ENCODE peak calls at places on chromosomes 4 and X, in seven cellular contexts. One of them, this sample, is unnamed.

GRCh38 chrX:43627147-43627546 is 29.0 kb upstream of the MAOA start:
- DNase-seq in HL-60: no peak
- DNase-seq in progenitor cell of endocrine pancreas: no peak
- DNase-seq in lower leg skin: no peak
- DNase-seq in heart left ventricle: no peak
- DNase-seq in GM12865: no peak
- DNase-seq in H9: no peak
- DNase-seq in this sample: no peak

GRCh38 chrX:5823861-5824260 is 404.8 kb downstream of the NLGN4X start:
- DNase-seq in HL-60: no peak
- DNase-seq in progenitor cell of endocrine pancreas: no peak
- DNase-seq in lower leg skin: no peak
- DNase-seq in heart left ventricle: no peak
- DNase-seq in GM12865: no peak
- DNase-seq in H9: no peak
- DNase-seq in this sample: no peak

GRCh38 chr4:176593943-176594342 is 198.8 kb downstream of the VEGFC start:
- DNase-seq in HL-60: no peak
- DNase-seq in progenitor cell of endocrine pancreas: no peak
- DNase-seq in lower leg skin: no peak
- DNase-seq in heart left ventricle: no peak
- DNase-seq in GM12865: no peak
- DNase-seq in H9: no peak
- DNase-seq in this sample: no peak

GRCh38 chr4:52950226-52950625 is 88.1 kb downstream of the RASL11B start:
- DNase-seq in HL-60: no peak
- DNase-seq in progenitor cell of endocrine pancreas: no peak
- DNase-seq in lower leg skin: no peak
- DNase-seq in heart left ventricle: no peak
- DNase-seq in GM12865: no peak
- DNase-seq in H9: no peak
- DNase-seq in this sample: no peak

GRCh38 chr4:10185518-10186227 is 69.1 kb upstream of the WDR1 start:
- DNase-seq in HL-60: no peak
- DNase-seq in progenitor cell of endocrine pancreas: no peak
- DNase-seq in lower leg skin: no peak
- DNase-seq in heart left ventricle: no peak
- DNase-seq in GM12865: no peak
- DNase-seq in H9: no peak
- DNase-seq in this sample: no peak

GRCh38 chrX:130994671-130995070 is 63.5 kb upstream of the ARHGAP36 start:
- DNase-seq in HL-60: peak
- DNase-seq in progenitor cell of endocrine pancreas: peak
- DNase-seq in lower leg skin: no peak
- DNase-seq in heart left ventricle: no peak
- DNase-seq in GM12865: peak
- DNase-seq in H9: no peak
- DNase-seq in this sample: no peak

GRCh38 chr4:89307446-89308160 is at the start of gene GPRIN3:
- DNase-seq in HL-60: no peak
- DNase-seq in progenitor cell of endocrine pancreas: peak
- DNase-seq in lower leg skin: no peak
- DNase-seq in heart left ventricle: peak
- DNase-seq in GM12865: no peak
- DNase-seq in H9: peak
- DNase-seq in this sample: peak

GRCh38 chr4:10055871-10056270 is 34.6 kb upstream of the SLC2A9 start:
- DNase-seq in HL-60: no peak
- DNase-seq in progenitor cell of endocrine pancreas: no peak
- DNase-seq in lower leg skin: no peak
- DNase-seq in heart left ventricle: no peak
- DNase-seq in GM12865: no peak
- DNase-seq in H9: no peak
- DNase-seq in this sample: no peak

GRCh38 chr4:87005690-87006461 is 71.1 kb downstream of the AFF1 start:
- DNase-seq in HL-60: peak
- DNase-seq in progenitor cell of endocrine pancreas: no peak
- DNase-seq in lower leg skin: no peak
- DNase-seq in heart left ventricle: no peak
- DNase-seq in GM12865: peak
- DNase-seq in H9: no peak
- DNase-seq in this sample: no peak

GRCh38 chrX:81564851-81565250 is 362.9 kb downstream of the SH3BGRL start:
- DNase-seq in HL-60: no peak
- DNase-seq in progenitor cell of endocrine pancreas: no peak
- DNase-seq in lower leg skin: no peak
- DNase-seq in heart left ventricle: no peak
- DNase-seq in GM12865: no peak
- DNase-seq in H9: no peak
- DNase-seq in this sample: no peak

GRCh38 chrX:34734383-34734782 is 77.3 kb upstream of the TMEM47 start:
- DNase-seq in HL-60: no peak
- DNase-seq in progenitor cell of endocrine pancreas: no peak
- DNase-seq in lower leg skin: no peak
- DNase-seq in heart left ventricle: no peak
- DNase-seq in GM12865: no peak
- DNase-seq in H9: no peak
- DNase-seq in this sample: no peak

GRCh38 chrX:153626863-153627674 is 19.9 kb upstream of the DUSP9 start:
- DNase-seq in HL-60: no peak
- DNase-seq in progenitor cell of endocrine pancreas: no peak
- DNase-seq in lower leg skin: no peak
- DNase-seq in heart left ventricle: no peak
- DNase-seq in GM12865: no peak
- DNase-seq in H9: no peak
- DNase-seq in this sample: no peak

GRCh38 chr4:147648656-147649055 is 31.5 kb downstream of the TMEM184C start:
- DNase-seq in HL-60: no peak
- DNase-seq in progenitor cell of endocrine pancreas: no peak
- DNase-seq in lower leg skin: no peak
- DNase-seq in heart left ventricle: no peak
- DNase-seq in GM12865: no peak
- DNase-seq in H9: no peak
- DNase-seq in this sample: no peak

GRCh38 chr4:92303621-92304027 is at the start of gene GRID2:
- DNase-seq in HL-60: no peak
- DNase-seq in progenitor cell of endocrine pancreas: peak
- DNase-seq in lower leg skin: no peak
- DNase-seq in heart left ventricle: peak
- DNase-seq in GM12865: no peak
- DNase-seq in H9: peak
- DNase-seq in this sample: no peak

GRCh38 chrX:41350976-41351569 is 17.1 kb downstream of the DDX3X start:
- DNase-seq in HL-60: no peak
- DNase-seq in progenitor cell of endocrine pancreas: no peak
- DNase-seq in lower leg skin: no peak
- DNase-seq in heart left ventricle: no peak
- DNase-seq in GM12865: no peak
- DNase-seq in H9: no peak
- DNase-seq in this sample: no peak

GRCh38 chr4:75248770-75249467 is 265.3 kb downstream of the RCHY1 start:
- DNase-seq in HL-60: no peak
- DNase-seq in progenitor cell of endocrine pancreas: no peak
- DNase-seq in lower leg skin: no peak
- DNase-seq in heart left ventricle: no peak
- DNase-seq in GM12865: no peak
- DNase-seq in H9: no peak
- DNase-seq in this sample: no peak

GRCh38 chr4:138702471-138702870 is 313.1 kb upstream of the NOCT start:
- DNase-seq in HL-60: no peak
- DNase-seq in progenitor cell of endocrine pancreas: no peak
- DNase-seq in lower leg skin: no peak
- DNase-seq in heart left ventricle: no peak
- DNase-seq in GM12865: no peak
- DNase-seq in H9: no peak
- DNase-seq in this sample: no peak

GRCh38 chrX:114065612-114066178 is 518.2 kb upstream of the HTR2C start:
- DNase-seq in HL-60: no peak
- DNase-seq in progenitor cell of endocrine pancreas: no peak
- DNase-seq in lower leg skin: no peak
- DNase-seq in heart left ventricle: no peak
- DNase-seq in GM12865: no peak
- DNase-seq in H9: no peak
- DNase-seq in this sample: no peak

GRCh38 chrX:3076416-3076991 is 35.2 kb downstream of the ARSF start:
- DNase-seq in HL-60: no peak
- DNase-seq in progenitor cell of endocrine pancreas: no peak
- DNase-seq in lower leg skin: no peak
- DNase-seq in heart left ventricle: no peak
- DNase-seq in GM12865: no peak
- DNase-seq in H9: peak
- DNase-seq in this sample: no peak

GRCh38 chr4:168264903-168265302 is 53.6 kb downstream of the DDX60 start:
- DNase-seq in HL-60: no peak
- DNase-seq in progenitor cell of endocrine pancreas: no peak
- DNase-seq in lower leg skin: no peak
- DNase-seq in heart left ventricle: no peak
- DNase-seq in GM12865: no peak
- DNase-seq in H9: no peak
- DNase-seq in this sample: no peak

GRCh38 chr4:87632469-87632868 is 17.6 kb upstream of the DMP1 start:
- DNase-seq in HL-60: no peak
- DNase-seq in progenitor cell of endocrine pancreas: no peak
- DNase-seq in lower leg skin: no peak
- DNase-seq in heart left ventricle: no peak
- DNase-seq in GM12865: no peak
- DNase-seq in H9: no peak
- DNase-seq in this sample: no peak

GRCh38 chr4:186851291-186852077 is 127.8 kb upstream of the FAT1 start:
- DNase-seq in HL-60: no peak
- DNase-seq in progenitor cell of endocrine pancreas: no peak
- DNase-seq in lower leg skin: no peak
- DNase-seq in heart left ventricle: no peak
- DNase-seq in GM12865: no peak
- DNase-seq in H9: no peak
- DNase-seq in this sample: no peak

GRCh38 chrX:146363919-146364318 is 445.7 kb upstream of the CXorf51B start:
- DNase-seq in HL-60: no peak
- DNase-seq in progenitor cell of endocrine pancreas: no peak
- DNase-seq in lower leg skin: no peak
- DNase-seq in heart left ventricle: no peak
- DNase-seq in GM12865: no peak
- DNase-seq in H9: no peak
- DNase-seq in this sample: no peak

DNA sequence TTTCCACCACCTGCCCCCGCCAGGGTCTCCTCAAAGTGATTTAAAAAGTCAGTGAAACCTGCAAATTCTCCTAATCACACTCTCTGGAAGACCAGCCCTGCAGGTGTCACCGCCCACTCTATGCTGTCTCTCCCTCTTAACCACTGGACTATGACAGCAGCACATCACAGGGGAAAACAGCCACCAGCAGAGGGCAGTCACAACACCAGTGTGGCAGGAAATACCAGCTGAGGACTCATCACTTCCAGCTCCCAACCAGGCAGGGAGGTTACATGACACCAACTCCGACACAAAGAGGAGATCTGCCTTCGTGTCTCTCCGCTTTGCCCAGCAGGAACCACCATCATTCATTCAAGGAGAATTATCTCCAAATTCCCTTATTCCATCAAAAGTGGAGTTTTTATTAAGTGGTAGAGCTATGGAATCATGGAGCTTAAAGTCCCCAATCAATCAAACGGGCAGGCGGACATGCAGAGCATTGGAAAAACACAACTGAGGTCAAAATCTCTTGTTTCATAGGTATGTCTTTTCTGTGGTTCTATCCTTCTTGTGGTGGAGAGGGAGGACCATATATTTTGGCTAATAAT is 91.3 kb downstream of the NSUN7 start:
- DNase-seq in HL-60: peak
- DNase-seq in progenitor cell of endocrine pancreas: peak
- DNase-seq in lower leg skin: peak
- DNase-seq in heart left ventricle: peak
- DNase-seq in GM12865: peak
- DNase-seq in H9: peak
- DNase-seq in this sample: peak
- TF ChIP-seq CTCF in HL-60: peak
- TF ChIP-seq CTCF in progenitor cell of endocrine pancreas: peak
- TF ChIP-seq CTCF in lower leg skin: no peak
- TF ChIP-seq CTCF in heart left ventricle: peak
- TF ChIP-seq CTCF in GM12865: peak
- TF ChIP-seq CTCF in H9: peak
- TF ChIP-seq CTCF in this sample: peak

GRCh38 chr4:24727390-24727789 is 68.0 kb upstream of the SOD3 start:
- DNase-seq in HL-60: no peak
- DNase-seq in progenitor cell of endocrine pancreas: no peak
- DNase-seq in lower leg skin: no peak
- DNase-seq in heart left ventricle: no peak
- DNase-seq in GM12865: no peak
- DNase-seq in H9: no peak
- DNase-seq in this sample: no peak

GRCh38 chr4:24720979-24721378 is 74.4 kb upstream of the SOD3 start:
- DNase-seq in HL-60: no peak
- DNase-seq in progenitor cell of endocrine pancreas: no peak
- DNase-seq in lower leg skin: no peak
- DNase-seq in heart left ventricle: no peak
- DNase-seq in GM12865: no peak
- DNase-seq in H9: no peak
- DNase-seq in this sample: no peak

GRCh38 chr4:24719615-24720014 is 75.8 kb upstream of the SOD3 start:
- DNase-seq in HL-60: no peak
- DNase-seq in progenitor cell of endocrine pancreas: no peak
- DNase-seq in lower leg skin: no peak
- DNase-seq in heart left ventricle: no peak
- DNase-seq in GM12865: no peak
- DNase-seq in H9: no peak
- DNase-seq in this sample: no peak

GRCh38 chr4:24722026-24722568 is 73.3 kb upstream of the SOD3 start:
- DNase-seq in HL-60: no peak
- DNase-seq in progenitor cell of endocrine pancreas: no peak
- DNase-seq in lower leg skin: no peak
- DNase-seq in heart left ventricle: no peak
- DNase-seq in GM12865: peak
- DNase-seq in H9: no peak
- DNase-seq in this sample: no peak
- TF ChIP-seq CTCF in HL-60: no peak
- TF ChIP-seq CTCF in progenitor cell of endocrine pancreas: no peak
- TF ChIP-seq CTCF in lower leg skin: no peak
- TF ChIP-seq CTCF in heart left ventricle: no peak
- TF ChIP-seq CTCF in GM12865: no peak
- TF ChIP-seq CTCF in H9: no peak
- TF ChIP-seq CTCF in this sample: no peak

GRCh38 chr4:16508968-16509367 is 282.7 kb upstream of the TAPT1 start:
- DNase-seq in HL-60: no peak
- DNase-seq in progenitor cell of endocrine pancreas: no peak
- DNase-seq in lower leg skin: no peak
- DNase-seq in heart left ventricle: no peak
- DNase-seq in GM12865: peak
- DNase-seq in H9: no peak
- DNase-seq in this sample: no peak
- TF ChIP-seq CTCF in HL-60: peak
- TF ChIP-seq CTCF in progenitor cell of endocrine pancreas: peak
- TF ChIP-seq CTCF in lower leg skin: no peak
- TF ChIP-seq CTCF in heart left ventricle: peak
- TF ChIP-seq CTCF in GM12865: peak
- TF ChIP-seq CTCF in H9: peak
- TF ChIP-seq CTCF in this sample: peak

DNA sequence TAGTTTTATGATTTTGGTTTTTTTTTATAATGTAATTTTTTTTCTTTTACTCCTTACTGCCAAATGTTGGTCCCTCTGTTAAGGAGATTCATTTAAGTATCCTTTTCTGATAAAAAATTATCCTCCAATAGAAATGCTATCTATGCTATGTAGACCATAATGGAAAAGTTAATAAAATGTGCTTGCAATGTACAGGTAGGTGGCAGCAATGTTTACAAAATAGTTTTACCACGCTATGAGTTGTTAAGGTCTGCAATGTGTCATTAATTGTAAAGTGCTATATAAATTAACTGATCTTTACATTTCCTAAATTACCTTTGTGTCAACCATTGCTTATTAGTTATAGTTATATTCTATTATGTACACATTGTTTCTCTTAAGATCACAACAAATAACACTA is 3.8 kb upstream of the CENPC start:
- DNase-seq in HL-60: no peak
- DNase-seq in progenitor cell of endocrine pancreas: no peak
- DNase-seq in lower leg skin: no peak
- DNase-seq in heart left ventricle: no peak
- DNase-seq in GM12865: peak
- DNase-seq in H9: no peak
- DNase-seq in this sample: no peak
- TF ChIP-seq CTCF in HL-60: no peak
- TF ChIP-seq CTCF in progenitor cell of endocrine pancreas: peak
- TF ChIP-seq CTCF in lower leg skin: no peak
- TF ChIP-seq CTCF in heart left ventricle: no peak
- TF ChIP-seq CTCF in GM12865: peak
- TF ChIP-seq CTCF in H9: peak
- TF ChIP-seq CTCF in this sample: no peak